ENCODE peak calls at places on chromosomes 3 and 15, in four cellular contexts. R is pons, U is BE2C, C is retina. I is an unnamed sample.

GRCh38 chr3:127964053-127964452 is 49.0 kb downstream of the KBTBD12 start:
- DNase-seq in U (peak), R (no peak), C (no peak), I (peak)

GRCh38 chr3:25903371-25903770 is 113.5 kb downstream of the OXSM start:
- DNase-seq in R (no peak), C (no peak), U (no peak), I (no peak)

GRCh38 chr3:127011270-127011992 is 28.5 kb downstream of the PLXNA1 start:
- DNase-seq in R (no peak), C (no peak), U (peak), I (peak)

GRCh38 chr15:63124506-63124905 is 2.8 kb downstream of the LACTB start:
- DNase-seq in C (no peak), U (no peak), R (no peak), I (no peak)

GRCh38 chr15:65580287-65580686 is 30.6 kb downstream of the INTS14 start:
- DNase-seq in U (no peak), C (no peak), R (no peak), I (peak)

GRCh38 chr3:157700405-157700804 is 197.2 kb upstream of the VEPH1 start:
- DNase-seq in R (peak), C (no peak), U (no peak), I (peak)

GRCh38 chr3:39255503-39256325 is 24.1 kb downstream of the CX3CR1 start:
- DNase-seq in C (no peak), U (no peak), R (peak), I (no peak)

GRCh38 chr3:117399311-117400068 is 689.9 kb downstream of the TUSC7 start:
- DNase-seq in C (peak), R (peak), U (no peak), I (peak)

GRCh38 chr3:190105876-190106275 is 14.8 kb downstream of the P3H2 start:
- DNase-seq in C (no peak), R (no peak), U (no peak), I (peak)

GRCh38 chr3:38725726-38726410 is 76.4 kb upstream of the SCN5A start:
- DNase-seq in R (no peak), U (no peak), C (no peak), I (peak)

GRCh38 chr3:162742159-162742717 is 1245.6 kb downstream of the OTOL1 start:
- DNase-seq in R (no peak), C (no peak), U (no peak), I (no peak)

GRCh38 chr15:95290376-95290973 is 1040.0 kb upstream of the NR2F2 start:
- DNase-seq in U (no peak), R (no peak), C (peak), I (no peak)

GRCh38 chr3:134018406-134018805 is 11.3 kb downstream of the SLCO2A1 start:
- DNase-seq in C (no peak), R (no peak), U (no peak), I (peak)

GRCh38 chr3:27629381-27629780 is 92.7 kb downstream of the EOMES start:
- DNase-seq in R (no peak), C (no peak), U (no peak), I (no peak)

GRCh38 chr3:69855436-69856162 is 116.3 kb downstream of the MITF start:
- DNase-seq in C (peak), R (peak), U (peak), I (peak)

GRCh38 chr3:103629391-103629790 is 1194.6 kb downstream of the ZPLD1 start:
- DNase-seq in C (no peak), R (no peak), U (no peak), I (no peak)

GRCh38 chr3:171936231-171936841 is 93.2 kb downstream of the TMEM212 start:
- DNase-seq in C (no peak), U (no peak), R (no peak), I (peak)

GRCh38 chr15:85316244-85316934 is 64.0 kb upstream of the AKAP13 start:
- DNase-seq in R (no peak), U (no peak), C (peak), I (no peak)

GRCh38 chr3:41710646-41711388 is 251.1 kb downstream of the ULK4 start:
- DNase-seq in U (no peak), C (peak), R (no peak), I (peak)

GRCh38 chr3:46236294-46237054 is 5.8 kb upstream of the CCR3 start:
- DNase-seq in U (no peak), R (no peak), C (no peak), I (no peak)

GRCh38 chr3:31968391-31968926 is 12.6 kb downstream of the OSBPL10 start:
- DNase-seq in C (no peak), U (no peak), R (no peak), I (peak)

GRCh38 chr3:122456074-122456473 is 40.2 kb upstream of the WDR5B start:
- DNase-seq in U (no peak), R (no peak), C (no peak), I (no peak)

GRCh38 chr3:70805044-70805732 is 492.8 kb upstream of the MDFIC2 start:
- DNase-seq in C (no peak), U (no peak), R (no peak), I (peak)

GRCh38 chr15:90871716-90872480 is 3.5 kb downstream of the FURIN start:
- DNase-seq in U (no peak), C (peak), R (no peak), I (no peak)

GRCh38 chr15:90001062-90001682 is at the start of gene ZNF710:
- DNase-seq in R (peak), C (peak), U (peak), I (peak)

GRCh38 chr15:70521576-70522322 is 241.6 kb downstream of the UACA start:
- DNase-seq in U (no peak), C (no peak), R (no peak), I (no peak)

GRCh38 chr3:136250862-136251460 is 821 bp downstream of the PCCB start:
- DNase-seq in U (peak), C (no peak), R (peak), I (peak)

GRCh38 chr3:65444448-65444815 is 594.3 kb downstream of the MAGI1 start:
- DNase-seq in U (no peak), R (no peak), C (no peak), I (no peak)

GRCh38 chr3:126337980-126338651 is 19.1 kb downstream of the KLF15 start:
- DNase-seq in R (no peak), C (no peak), U (no peak), I (no peak)

GRCh38 chr3:178202199-178202598 is 334.0 kb upstream of the KCNMB2 start:
- DNase-seq in C (no peak), R (no peak), U (no peak), I (peak)

GRCh38 chr15:23387791-23388190 is 33.2 kb downstream of the GOLGA8S start:
- DNase-seq in C (no peak), R (no peak), U (no peak), I (no peak)

GRCh38 chr3:152251916-152252315 is 16.8 kb upstream of the MBNL1 start:
- DNase-seq in R (no peak), C (no peak), U (no peak), I (no peak)

GRCh38 chr3:158102660-158103085 is 3.5 kb downstream of the SHOX2 start:
- DNase-seq in C (no peak), R (no peak), U (no peak), I (no peak)

GRCh38 chr3:160668454-160668853 is 8.5 kb upstream of the ARL14 start:
- DNase-seq in C (no peak), R (no peak), U (no peak), I (no peak)

GRCh38 chr3:170811515-170811914 is 58.5 kb downstream of the RPL22L1 start:
- DNase-seq in C (no peak), U (no peak), R (no peak), I (peak)

GRCh38 chr3:66073464-66074141 is 34.9 kb upstream of the MAGI1 start:
- DNase-seq in U (no peak), C (peak), R (no peak), I (no peak)

GRCh38 chr3:52488746-52489145 is 6.4 kb upstream of the STAB1 start:
- DNase-seq in C (no peak), R (no peak), U (no peak), I (no peak)

I was measured in fibroblast of pulmonary artery.